ENCODE peak calls at places on chromosomes 2 and 18, in six cellular contexts. P is left colon, N is uterus, H is cerebellar nuclear complex, U is neuronal stem cell, B is SK-MEL-5. M is an unnamed sample.

GRCh38 chr2:71782323-71782722 is 329.0 kb downstream of the DYSF start:
- DNase-seq in P (no peak), B (no peak), H (no peak), N (no peak), U (no peak), M (no peak)

GRCh38 chr2:10042301-10043161 is 819 bp upstream of the KLF11 start:
- DNase-seq in N (peak), P (peak), U (no peak), B (no peak), H (peak), M (peak)

GRCh38 chr2:163132850-163133249 is 294.3 kb upstream of the KCNH7 start:
- DNase-seq in P (no peak), H (peak), N (no peak), U (no peak), B (peak), M (no peak)

GRCh38 chr2:205218056-205218455 is 464.2 kb upstream of the NRP2 start:
- DNase-seq in B (no peak), U (no peak), H (no peak), N (no peak), P (no peak), M (no peak)

GRCh38 chr18:77068890-77069312 is 63.7 kb downstream of the MBP start:
- DNase-seq in H (no peak), N (no peak), U (no peak), P (no peak), B (no peak), M (no peak)

GRCh38 chr2:219520079-219520478 is 5.8 kb downstream of the ASIC4 start:
- DNase-seq in N (no peak), B (no peak), H (no peak), P (no peak), U (no peak), M (no peak)

GRCh38 chr2:121343191-121343590 is 58.2 kb upstream of the TFCP2L1 start:
- DNase-seq in B (no peak), P (no peak), N (no peak), U (no peak), H (no peak), M (no peak)

GRCh38 chr2:168181825-168182224 is 65.6 kb downstream of the STK39 start:
- DNase-seq in B (no peak), P (no peak), U (no peak), H (no peak), N (no peak), M (no peak)

GRCh38 chr2:27288610-27289009 is 6.4 kb downstream of the TRIM54 start:
- DNase-seq in U (no peak), H (no peak), B (no peak), N (no peak), P (no peak), M (no peak)

GRCh38 chr18:61898576-61899205 is 5.9 kb upstream of the RNF152 start:
- DNase-seq in N (no peak), H (no peak), B (no peak), P (peak), U (no peak), M (no peak)

GRCh38 chr2:234974501-234975385 is 22.9 kb downstream of the SH3BP4 start:
- DNase-seq in U (no peak), H (no peak), P (no peak), B (no peak), N (no peak), M (peak)

GRCh38 chr2:217177687-217178086 is 317.8 kb upstream of the TNP1 start:
- DNase-seq in P (no peak), B (no peak), N (no peak), U (no peak), H (no peak), M (no peak)

GRCh38 chr18:49168970-49169619 is 218.3 kb upstream of the SMAD7 start:
- DNase-seq in B (no peak), P (no peak), N (no peak), H (no peak), U (no peak), M (no peak)

GRCh38 chr2:219906114-219906693 is 278.8 kb downstream of the SLC4A3 start:
- DNase-seq in H (no peak), B (no peak), P (no peak), U (no peak), N (no peak), M (no peak)

GRCh38 chr2:198456418-198456817 is 652.0 kb downstream of the PLCL1 start:
- DNase-seq in H (no peak), P (no peak), U (no peak), B (no peak), N (no peak), M (no peak)

GRCh38 chr18:22790545-22791415 is 142.3 kb upstream of the RBBP8 start:
- DNase-seq in H (no peak), U (no peak), P (no peak), B (no peak), N (no peak), M (no peak)

GRCh38 chr2:196725882-196726281 is 73.6 kb downstream of the GTF3C3 start:
- DNase-seq in U (no peak), H (no peak), N (no peak), P (no peak), B (no peak), M (no peak)

GRCh38 chr2:26580151-26580550 is 61.0 kb downstream of the CIB4 start:
- DNase-seq in H (no peak), N (no peak), U (no peak), P (peak), B (no peak), M (no peak)

GRCh38 chr2:68435605-68436004 is 31.5 kb downstream of the FBXO48 start:
- DNase-seq in U (no peak), B (no peak), P (no peak), N (no peak), H (no peak), M (no peak)

M was measured in AG08396.